ENCODE peak calls at places on chromosome 2, in five cellular contexts. P is GDM1, D is SK-MEL-5, M is lower lobe of right lung, T is foreskin fibroblast. N is an unnamed sample.

GRCh38 chr2:85753525-85754312 is at the start of gene ATOH8:
- DNase-seq in P (peak; percentile 14), D (no peak), M (peak; percentile 90), T (peak; percentile 57), N (peak; percentile 76)

GRCh38 chr2:24201496-24201895 is 26.6 kb downstream of the FAM228A start:
- DNase-seq in P (no peak), D (no peak), M (no peak), T (no peak), N (no peak)

GRCh38 chr2:16416651-16417050 is 249.0 kb downstream of the CYRIA start:
- DNase-seq in P (no peak), D (no peak), M (no peak), T (no peak), N (no peak)

GRCh38 chr2:219418155-219418569 is at the start of gene DES:
- DNase-seq in P (no peak), D (no peak), M (no peak), T (no peak), N (no peak)

GRCh38 chr2:25339791-25340339 is 1.9 kb downstream of the DNMT3A start:
- DNase-seq in P (no peak), D (no peak), M (no peak), T (no peak), N (peak; percentile 77)

GRCh38 chr2:159635006-159635746 is 18.8 kb upstream of the BAZ2B start:
- DNase-seq in P (no peak), D (no peak), M (no peak), T (no peak), N (no peak)

GRCh38 chr2:101793277-101793969 is 95.9 kb downstream of the MAP4K4 start:
- DNase-seq in P (no peak), D (peak; percentile 59), M (no peak), T (no peak), N (no peak)

GRCh38 chr2:134836986-134837385 is 1.4 kb upstream of the ACMSD start:
- DNase-seq in P (no peak), D (no peak), M (no peak), T (peak; percentile 59), N (no peak)

GRCh38 chr2:226184940-226185575 is 614.6 kb downstream of the IRS1 start:
- DNase-seq in P (no peak), D (peak; percentile 38), M (no peak), T (peak; percentile 66), N (no peak)

GRCh38 chr2:201362396-201362795 is 5.3 kb upstream of the FLACC1 start:
- DNase-seq in P (no peak), D (no peak), M (no peak), T (no peak), N (no peak)

GRCh38 chr2:154556607-154557006 is 141.9 kb upstream of the KCNJ3 start:
- DNase-seq in P (no peak), D (no peak), M (no peak), T (no peak), N (no peak)

GRCh38 chr2:240151477-240152031 is 11.1 kb upstream of the OTOS start:
- DNase-seq in P (no peak), D (no peak), M (peak; percentile 16), T (no peak), N (no peak)

GRCh38 chr2:187985195-187985594 is 306.5 kb upstream of the GULP1 start:
- DNase-seq in P (no peak), D (no peak), M (no peak), T (no peak), N (no peak)

GRCh38 chr2:120867290-120868231 is 131.9 kb downstream of the GLI2 start:
- DNase-seq in P (no peak), D (peak; percentile 34), M (peak; percentile 77), T (peak; percentile 83), N (peak; percentile 67)

GRCh38 chr2:223642496-223642895 is 40.3 kb upstream of the SCG2 start:
- DNase-seq in P (no peak), D (no peak), M (no peak), T (peak; percentile 69), N (no peak)

GRCh38 chr2:109128466-109129355 is at the start of gene SH3RF3:
- DNase-seq in P (no peak), D (peak; percentile 15), M (peak; percentile 69), T (peak; percentile 62), N (peak; percentile 19)

GRCh38 chr2:182915369-182916326 is 49.2 kb upstream of the FRZB start:
- DNase-seq in P (no peak), D (peak; percentile 19), M (no peak), T (peak; percentile 78), N (no peak)

GRCh38 chr2:170313636-170314348 is 135.8 kb downstream of the MYO3B start:
- DNase-seq in P (no peak), D (peak; percentile 86), M (no peak), T (peak; percentile 17), N (no peak)

GRCh38 chr2:14557921-14558320 is 74.6 kb upstream of the LRATD1 start:
- DNase-seq in P (no peak), D (no peak), M (no peak), T (no peak), N (no peak)

GRCh38 chr2:121638333-121638732 is 10.9 kb downstream of the CLASP1 start:
- DNase-seq in P (no peak), D (no peak), M (no peak), T (no peak), N (no peak)

GRCh38 chr2:209425082-209426071 is 1.5 kb downstream of the MAP2 start:
- DNase-seq in P (no peak), D (peak; percentile 52), M (no peak), T (no peak), N (no peak)

GRCh38 chr2:189163889-189164288 is 15.7 kb downstream of the COL5A2 start:
- DNase-seq in P (no peak), D (no peak), M (no peak), T (peak; percentile 79), N (no peak)

GRCh38 chr2:36329251-36329650 is 26.3 kb upstream of the CRIM1 start:
- DNase-seq in P (no peak), D (no peak), M (no peak), T (no peak), N (no peak)

GRCh38 chr2:240588006-240588655 is 1.6 kb downstream of the CAPN10 start:
- DNase-seq in P (no peak), D (no peak), M (peak; percentile 18), T (no peak), N (peak; percentile 20)

GRCh38 chr2:120250640-120251039 is 2.0 kb upstream of the RALB start:
- DNase-seq in P (no peak), D (no peak), M (no peak), T (no peak), N (no peak)

GRCh38 chr2:239143858-239144712 is 256.7 kb downstream of the HDAC4 start:
- DNase-seq in P (no peak), D (peak; percentile 62), M (peak; percentile 50), T (peak; percentile 19), N (no peak)

GRCh38 chr2:162623888-162624287 is 214.7 kb downstream of the KCNH7 start:
- DNase-seq in P (no peak), D (no peak), M (no peak), T (no peak), N (no peak)

GRCh38 chr2:85325466-85325811 is 2.4 kb downstream of the TGOLN2 start:
- DNase-seq in P (no peak), D (no peak), M (no peak), T (no peak), N (no peak)

GRCh38 chr2:146547236-146547635 is 1297.6 kb upstream of the ACVR2A start:
- DNase-seq in P (no peak), D (no peak), M (no peak), T (no peak), N (no peak)

GRCh38 chr2:239874636-239875356 is 150.3 kb downstream of the NDUFA10 start:
- DNase-seq in P (no peak), D (no peak), M (no peak), T (no peak), N (no peak)

GRCh38 chr2:94776036-94776435 is 95.2 kb upstream of the TEKT4 start:
- DNase-seq in P (no peak), D (no peak), M (no peak), T (no peak), N (no peak)

GRCh38 chr2:109380502-109381326 is 233.1 kb downstream of the SEPTIN10 start:
- DNase-seq in P (no peak), D (no peak), M (no peak), T (no peak), N (no peak)

GRCh38 chr2:20422679-20423271 is 24.1 kb upstream of the RHOB start:
- DNase-seq in P (no peak), D (peak; percentile 58), M (no peak), T (peak; percentile 67), N (no peak)

GRCh38 chr2:73984203-73984921 is at the start of gene TET3:
- DNase-seq in P (no peak), D (no peak), M (peak; percentile 75), T (no peak), N (peak; percentile 67)

GRCh38 chr2:25161055-25161781 is 7.2 kb downstream of the POMC start:
- DNase-seq in P (no peak), D (no peak), M (peak; percentile 88), T (no peak), N (peak; percentile 57)

GRCh38 chr2:190088917-190089316 is 26.4 kb upstream of the MSTN start:
- DNase-seq in P (peak; percentile 38), D (peak; percentile 88), M (no peak), T (peak; percentile 41), N (no peak)

N was measured in mucosa of descending colon.